ENCODE peak calls at places on chromosomes 16 and 17, in ten cellular contexts. H, W, J, D, S, K, N, U, O and T are unnamed samples.

GRCh38 chr17:42687707-42688275 is 5.5 kb downstream of the CNTNAP1 start:
- DNase-seq in S (no peak), N (no peak), H (no peak), O (no peak), K (no peak), W (no peak), J (no peak), U (no peak), D (no peak), T (no peak)

GRCh38 chr17:28828294-28829040 is 14.1 kb downstream of the FAM222B start:
- DNase-seq in N (no peak), W (no peak), J (no peak), S (no peak), D (no peak), K (no peak), H (no peak), O (no peak), U (no peak), T (peak)

GRCh38 chr16:57709663-57710062 is 15.1 kb downstream of the DRC7 start:
- DNase-seq in H (no peak), D (no peak), J (no peak), N (no peak), S (no peak), O (no peak), U (no peak), W (no peak), K (no peak), T (no peak)

GRCh38 chr17:5516060-5516792 is 29.9 kb downstream of the MIS12 start:
- DNase-seq in U (peak), H (peak), D (no peak), O (no peak), S (no peak), W (no peak), K (no peak), N (no peak), J (no peak), T (peak)

GRCh38 chr17:81018044-81018802 is 16.7 kb upstream of the BAIAP2 start:
- DNase-seq in H (peak), D (no peak), N (no peak), S (peak), J (no peak), U (no peak), W (no peak), K (no peak), O (no peak), T (no peak)

GRCh38 chr16:12024429-12024828 is 47.9 kb downstream of the SNX29 start:
- DNase-seq in U (no peak), J (no peak), D (no peak), N (no peak), W (no peak), K (no peak), H (peak), S (peak), O (no peak), T (no peak)

GRCh38 chr16:3716831-3717234 is 491 bp downstream of the TRAP1 start:
- DNase-seq in W (peak), H (peak), O (no peak), N (peak), J (no peak), D (no peak), K (peak), S (peak), U (no peak), T (peak)

GRCh38 chr17:45410144-45411091 is 22.3 kb downstream of the ARHGAP27 start:
- DNase-seq in H (no peak), W (no peak), O (no peak), U (no peak), J (peak), K (no peak), S (no peak), D (peak), N (peak), T (no peak)

GRCh38 chr17:56939869-56940484 is 20.9 kb downstream of the COIL start:
- DNase-seq in D (no peak), O (peak), W (peak), U (no peak), S (peak), K (no peak), H (peak), N (no peak), J (peak), T (peak)

GRCh38 chr16:28473714-28474265 is 1.7 kb upstream of the NPIPB7 start:
- DNase-seq in K (no peak), D (no peak), W (no peak), J (no peak), N (peak), H (no peak), U (no peak), S (no peak), O (no peak), T (no peak)

GRCh38 chr16:77822656-77823055 is 34.3 kb downstream of the VAT1L start:
- DNase-seq in W (no peak), D (no peak), H (no peak), O (no peak), U (no peak), K (no peak), J (no peak), S (peak), N (no peak), T (no peak)

GRCh38 chr17:18226284-18226945 is 980 bp downstream of the LLGL1 start:
- DNase-seq in D (no peak), K (no peak), N (no peak), O (no peak), H (no peak), U (no peak), W (no peak), J (no peak), S (peak), T (no peak)

GRCh38 chr16:63067141-63067540 is 1030.9 kb upstream of the CDH8 start:
- DNase-seq in D (no peak), U (no peak), K (no peak), O (no peak), N (no peak), H (no peak), S (peak), J (no peak), W (no peak), T (no peak)

GRCh38 chr17:38605852-38606645 is at the start of gene SRCIN1:
- DNase-seq in W (peak), D (peak), U (no peak), S (peak), H (peak), J (peak), N (peak), K (peak), O (peak), T (no peak)

GRCh38 chr17:6577686-6578263 is 21.4 kb upstream of the PITPNM3 start:
- DNase-seq in W (no peak), D (no peak), U (no peak), O (no peak), J (no peak), H (peak), S (no peak), N (no peak), K (no peak), T (no peak)

GRCh38 chr17:57478851-57479250 is 222.5 kb downstream of the MSI2 start:
- DNase-seq in O (no peak), K (no peak), J (no peak), U (no peak), N (no peak), S (no peak), H (no peak), D (no peak), W (no peak), T (no peak)

GRCh38 chr17:1039511-1040215 is 42.7 kb downstream of the TIMM22 start:
- DNase-seq in K (peak), J (no peak), O (no peak), N (peak), D (no peak), U (peak), S (peak), W (no peak), H (no peak), T (no peak)

GRCh38 chr16:87671221-87671620 is 68.9 kb downstream of the JPH3 start:
- DNase-seq in J (no peak), K (no peak), O (no peak), H (peak), D (no peak), U (no peak), N (no peak), W (no peak), S (no peak), T (no peak)

GRCh38 chr16:22888791-22889190 is 74.8 kb downstream of the HS3ST2 start:
- DNase-seq in W (no peak), J (no peak), O (no peak), H (peak), U (no peak), S (no peak), K (no peak), N (no peak), D (no peak), T (no peak)

GRCh38 chr16:14456793-14457481 is 173.1 kb downstream of the PARN start:
- DNase-seq in O (no peak), S (no peak), W (no peak), D (no peak), J (no peak), H (no peak), K (no peak), U (no peak), N (no peak), T (peak)

GRCh38 chr16:3536851-3537250 is 36.0 kb downstream of the CLUAP1 start:
- DNase-seq in J (no peak), H (no peak), S (no peak), N (no peak), O (no peak), W (no peak), U (no peak), D (no peak), K (peak), T (no peak)

GRCh38 chr17:29687601-29688000 is 64.9 kb upstream of the CORO6 start:
- DNase-seq in J (no peak), N (no peak), S (no peak), W (no peak), H (no peak), D (no peak), K (no peak), O (no peak), U (no peak), T (no peak)

GRCh38 chr17:740240-741055 is 8.1 kb downstream of the TLCD3A start:
- DNase-seq in H (no peak), D (no peak), J (peak), S (no peak), O (no peak), U (no peak), K (no peak), W (no peak), N (no peak), T (no peak)

GRCh38 chr17:80955078-80955477 is 36.6 kb upstream of the CHMP6 start:
- DNase-seq in N (no peak), O (no peak), U (no peak), W (no peak), H (no peak), D (no peak), K (no peak), S (no peak), J (no peak), T (no peak)

GRCh38 chr16:86680137-86680536 is 101.8 kb downstream of the FOXL1 start:
- DNase-seq in O (no peak), H (peak), J (no peak), U (peak), D (no peak), N (no peak), W (no peak), K (no peak), S (no peak), T (peak)

GRCh38 chr17:72176902-72177660 is 56.3 kb downstream of the SOX9 start:
- DNase-seq in O (peak), N (no peak), U (no peak), H (no peak), J (no peak), W (no peak), S (no peak), D (no peak), K (no peak), T (no peak)

GRCh38 chr17:77417575-77417974 is 276.8 kb downstream of the SEC14L1 start:
- DNase-seq in S (no peak), U (no peak), H (no peak), D (no peak), O (no peak), J (no peak), W (no peak), K (no peak), N (no peak), T (no peak)

GRCh38 chr17:41338961-41339485 is 11.6 kb downstream of the KRT33A start:
- DNase-seq in S (no peak), J (peak), W (no peak), K (no peak), H (peak), N (peak), D (peak), U (no peak), O (no peak), T (peak)

GRCh38 chr17:1312261-1312870 is 32.9 kb downstream of the TRARG1 start:
- DNase-seq in K (no peak), O (peak), H (no peak), N (no peak), W (peak), D (no peak), J (no peak), S (peak), U (no peak), T (no peak)